ENCODE peak calls at places on chromosomes 13 and 19, in seven cellular contexts. One of them, this sample, is unnamed.

GRCh38 chr19:35719402-35720162 is 1.8 kb downstream of the KMT2B start:
- DNase-seq in Caco-2: no peak
- DNase-seq in CD8-positive, alpha-beta memory T cell: no peak
- DNase-seq in left ventricle myocardium inferior: no peak
- DNase-seq in H9: no peak
- DNase-seq in ovary: peak; percentile 33
- DNase-seq in mammary epithelial cell: no peak
- DNase-seq in this sample: no peak

GRCh38 chr13:56351041-56351440 is 789.7 kb upstream of the PRR20A start:
- DNase-seq in Caco-2: no peak
- DNase-seq in CD8-positive, alpha-beta memory T cell: no peak
- DNase-seq in left ventricle myocardium inferior: no peak
- DNase-seq in H9: peak; percentile 34
- DNase-seq in ovary: no peak
- DNase-seq in mammary epithelial cell: no peak
- DNase-seq in this sample: no peak

GRCh38 chr19:52541608-52542007 is 14.1 kb downstream of the ZNF808 start:
- DNase-seq in Caco-2: no peak
- DNase-seq in CD8-positive, alpha-beta memory T cell: no peak
- DNase-seq in left ventricle myocardium inferior: no peak
- DNase-seq in H9: no peak
- DNase-seq in ovary: no peak
- DNase-seq in mammary epithelial cell: no peak
- DNase-seq in this sample: no peak

GRCh38 chr19:33298146-33298911 is 4.0 kb downstream of the CEBPA start:
- DNase-seq in Caco-2: no peak
- DNase-seq in CD8-positive, alpha-beta memory T cell: no peak
- DNase-seq in left ventricle myocardium inferior: no peak
- DNase-seq in H9: no peak
- DNase-seq in ovary: peak; percentile 12
- DNase-seq in mammary epithelial cell: peak; percentile 80
- DNase-seq in this sample: no peak

GRCh38 chr19:56217039-56217949 is 15.2 kb downstream of the ZSCAN5C start:
- DNase-seq in Caco-2: no peak
- DNase-seq in CD8-positive, alpha-beta memory T cell: no peak
- DNase-seq in left ventricle myocardium inferior: peak; percentile 15
- DNase-seq in H9: peak; percentile 69
- DNase-seq in ovary: no peak
- DNase-seq in mammary epithelial cell: peak; percentile 78
- DNase-seq in this sample: no peak

GRCh38 chr19:44614313-44614712 is 950 bp downstream of the IGSF23 start:
- DNase-seq in Caco-2: no peak
- DNase-seq in CD8-positive, alpha-beta memory T cell: no peak
- DNase-seq in left ventricle myocardium inferior: no peak
- DNase-seq in H9: no peak
- DNase-seq in ovary: no peak
- DNase-seq in mammary epithelial cell: no peak
- DNase-seq in this sample: no peak

GRCh38 chr13:57353831-57354230 is 186.8 kb downstream of the PRR20E start:
- DNase-seq in Caco-2: no peak
- DNase-seq in CD8-positive, alpha-beta memory T cell: no peak
- DNase-seq in left ventricle myocardium inferior: no peak
- DNase-seq in H9: no peak
- DNase-seq in ovary: no peak
- DNase-seq in mammary epithelial cell: no peak
- DNase-seq in this sample: no peak

GRCh38 chr13:48320906-48321510 is 17.5 kb downstream of the RB1 start:
- DNase-seq in Caco-2: no peak
- DNase-seq in CD8-positive, alpha-beta memory T cell: no peak
- DNase-seq in left ventricle myocardium inferior: no peak
- DNase-seq in H9: no peak
- DNase-seq in ovary: no peak
- DNase-seq in mammary epithelial cell: no peak
- DNase-seq in this sample: no peak

GRCh38 chr19:35253316-35254286 is 4.8 kb downstream of the LSR start:
- DNase-seq in Caco-2: no peak
- DNase-seq in CD8-positive, alpha-beta memory T cell: no peak
- DNase-seq in left ventricle myocardium inferior: no peak
- DNase-seq in H9: peak; percentile 30
- DNase-seq in ovary: no peak
- DNase-seq in mammary epithelial cell: no peak
- DNase-seq in this sample: peak; percentile 9

GRCh38 chr19:7540761-7541480 is 5.4 kb downstream of the PNPLA6 start:
- DNase-seq in Caco-2: no peak
- DNase-seq in CD8-positive, alpha-beta memory T cell: no peak
- DNase-seq in left ventricle myocardium inferior: no peak
- DNase-seq in H9: peak; percentile 91
- DNase-seq in ovary: no peak
- DNase-seq in mammary epithelial cell: peak; percentile 24
- DNase-seq in this sample: no peak

GRCh38 chr19:13906525-13906904 is 514 bp downstream of the CC2D1A start:
- DNase-seq in Caco-2: peak; percentile 71
- DNase-seq in CD8-positive, alpha-beta memory T cell: no peak
- DNase-seq in left ventricle myocardium inferior: no peak
- DNase-seq in H9: no peak
- DNase-seq in ovary: no peak
- DNase-seq in mammary epithelial cell: peak; percentile 35
- DNase-seq in this sample: peak; percentile 79

GRCh38 chr19:50679177-50680125 is 30.2 kb downstream of the C19orf81 start:
- DNase-seq in Caco-2: peak; percentile 86
- DNase-seq in CD8-positive, alpha-beta memory T cell: peak; percentile 56
- DNase-seq in left ventricle myocardium inferior: peak; percentile 72
- DNase-seq in H9: peak; percentile 86
- DNase-seq in ovary: peak; percentile 52
- DNase-seq in mammary epithelial cell: peak; percentile 64
- DNase-seq in this sample: peak; percentile 77

GRCh38 chr13:41496420-41497234 is 39.3 kb downstream of the RGCC start:
- DNase-seq in Caco-2: no peak
- DNase-seq in CD8-positive, alpha-beta memory T cell: no peak
- DNase-seq in left ventricle myocardium inferior: no peak
- DNase-seq in H9: no peak
- DNase-seq in ovary: no peak
- DNase-seq in mammary epithelial cell: no peak
- DNase-seq in this sample: no peak

GRCh38 chr13:48304132-48304876 is 753 bp downstream of the RB1 start:
- DNase-seq in Caco-2: no peak
- DNase-seq in CD8-positive, alpha-beta memory T cell: peak; percentile 26
- DNase-seq in left ventricle myocardium inferior: peak; percentile 36
- DNase-seq in H9: no peak
- DNase-seq in ovary: peak; percentile 46
- DNase-seq in mammary epithelial cell: peak; percentile 56
- DNase-seq in this sample: peak; percentile 83

GRCh38 chr19:1076951-1077350 is 10.0 kb downstream of the ARHGAP45 start:
- DNase-seq in Caco-2: no peak
- DNase-seq in CD8-positive, alpha-beta memory T cell: peak; percentile 96
- DNase-seq in left ventricle myocardium inferior: peak; percentile 67
- DNase-seq in H9: no peak
- DNase-seq in ovary: no peak
- DNase-seq in mammary epithelial cell: peak; percentile 77
- DNase-seq in this sample: peak; percentile 97

GRCh38 chr13:111384441-111385181 is 64.2 kb downstream of the TEX29 start:
- DNase-seq in Caco-2: no peak
- DNase-seq in CD8-positive, alpha-beta memory T cell: no peak
- DNase-seq in left ventricle myocardium inferior: no peak
- DNase-seq in H9: peak; percentile 14
- DNase-seq in ovary: no peak
- DNase-seq in mammary epithelial cell: no peak
- DNase-seq in this sample: no peak

GRCh38 chr19:20066861-20067260 is 10.9 kb upstream of the ZNF90 start:
- DNase-seq in Caco-2: no peak
- DNase-seq in CD8-positive, alpha-beta memory T cell: no peak
- DNase-seq in left ventricle myocardium inferior: no peak
- DNase-seq in H9: no peak
- DNase-seq in ovary: no peak
- DNase-seq in mammary epithelial cell: no peak
- DNase-seq in this sample: no peak

GRCh38 chr13:51793570-51794273 is 10.2 kb downstream of the DHRS12 start:
- DNase-seq in Caco-2: no peak
- DNase-seq in CD8-positive, alpha-beta memory T cell: no peak
- DNase-seq in left ventricle myocardium inferior: no peak
- DNase-seq in H9: no peak
- DNase-seq in ovary: no peak
- DNase-seq in mammary epithelial cell: peak; percentile 78
- DNase-seq in this sample: peak; percentile 72

GRCh38 chr13:66225071-66225470 is 1005.1 kb downstream of the PCDH9 start:
- DNase-seq in Caco-2: no peak
- DNase-seq in CD8-positive, alpha-beta memory T cell: no peak
- DNase-seq in left ventricle myocardium inferior: no peak
- DNase-seq in H9: peak; percentile 67
- DNase-seq in ovary: no peak
- DNase-seq in mammary epithelial cell: no peak
- DNase-seq in this sample: no peak

GRCh38 chr13:48775285-48775684 is 121.6 kb downstream of the CYSLTR2 start:
- DNase-seq in Caco-2: no peak
- DNase-seq in CD8-positive, alpha-beta memory T cell: no peak
- DNase-seq in left ventricle myocardium inferior: no peak
- DNase-seq in H9: no peak
- DNase-seq in ovary: no peak
- DNase-seq in mammary epithelial cell: peak; percentile 41
- DNase-seq in this sample: no peak

DNA sequence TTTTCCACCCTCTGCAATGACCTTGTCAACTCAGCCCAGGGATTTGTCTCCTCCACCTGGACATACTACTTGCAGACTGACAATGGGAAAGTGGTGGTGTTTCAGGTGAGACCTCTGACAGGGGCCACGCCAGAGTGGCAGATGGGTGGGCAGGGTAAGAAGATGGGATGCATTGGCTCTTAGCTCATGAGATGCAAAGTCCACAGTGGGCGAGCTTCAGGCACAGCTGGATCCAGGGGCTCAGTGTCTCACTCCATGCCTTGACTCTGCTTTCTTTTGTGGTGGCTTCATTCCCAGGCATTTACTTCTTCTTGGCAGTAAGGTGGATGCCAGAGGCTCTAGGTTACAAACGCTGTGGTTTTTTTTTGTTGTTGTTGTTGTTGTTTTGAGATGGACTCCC is 3.4 kb downstream of the TMEM59L start:
- DNase-seq in Caco-2: no peak
- DNase-seq in CD8-positive, alpha-beta memory T cell: no peak
- DNase-seq in left ventricle myocardium inferior: no peak
- DNase-seq in H9: no peak
- DNase-seq in ovary: no peak
- DNase-seq in mammary epithelial cell: no peak
- DNase-seq in this sample: no peak
- H3K27me3 ChIP-seq in Caco-2: peaks cover 10% of the 10 kb centered on the region
- H3K27me3 ChIP-seq in CD8-positive, alpha-beta memory T cell: peaks cover 44% of the 10 kb centered on the region
- H3K27me3 ChIP-seq in left ventricle myocardium inferior: peaks cover 88% of the 10 kb centered on the region
- H3K27me3 ChIP-seq in H9: peaks cover 32% of the 10 kb centered on the region
- H3K27me3 ChIP-seq in ovary: peaks cover 3% of the 10 kb centered on the region
- H3K27me3 ChIP-seq in mammary epithelial cell: peaks cover 25% of the 10 kb centered on the region
- H3K27me3 ChIP-seq in this sample: no peaks in the 10 kb centered on the region

DNA sequence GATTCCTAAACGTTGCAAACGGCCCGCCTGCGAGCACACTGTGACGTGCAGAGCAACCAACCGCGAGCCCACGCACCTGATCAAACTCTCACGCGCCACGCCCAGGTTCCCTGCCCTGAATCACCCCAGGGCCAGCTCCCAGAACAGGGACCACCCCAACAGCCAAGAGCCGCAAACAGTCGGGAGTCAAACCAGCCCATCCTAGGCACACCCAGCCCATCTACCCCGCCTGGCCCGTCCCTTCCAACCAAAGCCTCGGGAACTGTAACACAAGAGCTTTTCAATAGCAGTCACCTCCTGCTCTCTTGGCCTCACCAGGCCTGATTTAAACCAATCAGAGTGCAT is 8.9 kb downstream of the PIP5K1C start:
- DNase-seq in Caco-2: no peak
- DNase-seq in CD8-positive, alpha-beta memory T cell: no peak
- DNase-seq in left ventricle myocardium inferior: no peak
- DNase-seq in H9: no peak
- DNase-seq in ovary: no peak
- DNase-seq in mammary epithelial cell: no peak
- DNase-seq in this sample: no peak
- H3K4me1 ChIP-seq in Caco-2: no peaks in the 10 kb centered on the region
- H3K4me1 ChIP-seq in CD8-positive, alpha-beta memory T cell: peaks cover 22% of the 10 kb centered on the region
- H3K4me1 ChIP-seq in left ventricle myocardium inferior: peaks cover 46% of the 10 kb centered on the region
- H3K4me1 ChIP-seq in H9: peaks cover 3% of the 10 kb centered on the region
- H3K4me1 ChIP-seq in ovary: peaks cover 2% of the 10 kb centered on the region
- H3K4me1 ChIP-seq in mammary epithelial cell: peaks cover 10% of the 10 kb centered on the region
- H3K4me1 ChIP-seq in this sample: no peaks in the 10 kb centered on the region

DNA sequence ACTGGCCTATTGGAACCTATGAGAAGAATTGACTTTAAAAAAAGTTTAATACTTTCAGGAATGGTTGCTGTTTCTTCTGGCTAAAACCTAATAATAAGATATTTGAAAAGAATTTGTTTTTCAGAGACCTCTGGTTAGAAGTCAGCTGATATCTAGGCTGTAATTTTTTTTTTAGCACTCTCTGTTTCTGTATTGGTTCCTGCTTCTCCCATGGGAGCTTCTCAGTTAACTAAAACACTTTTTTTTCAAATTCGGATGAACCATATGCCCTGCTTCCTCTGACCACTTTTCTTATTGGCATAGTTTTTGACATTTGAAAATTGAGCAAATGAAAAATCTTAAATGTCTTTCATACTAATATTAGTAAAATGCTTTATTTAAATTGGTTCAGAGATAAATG is 163.5 kb upstream of the SLC10A2 start:
- DNase-seq in Caco-2: no peak
- DNase-seq in CD8-positive, alpha-beta memory T cell: no peak
- DNase-seq in left ventricle myocardium inferior: no peak
- DNase-seq in H9: no peak
- DNase-seq in ovary: no peak
- DNase-seq in mammary epithelial cell: no peak
- DNase-seq in this sample: no peak
- H3K27me3 ChIP-seq in Caco-2: no peaks in the 10 kb centered on the region
- H3K27me3 ChIP-seq in CD8-positive, alpha-beta memory T cell: no peaks in the 10 kb centered on the region
- H3K27me3 ChIP-seq in left ventricle myocardium inferior: no peaks in the 10 kb centered on the region
- H3K27me3 ChIP-seq in H9: no peaks in the 10 kb centered on the region
- H3K27me3 ChIP-seq in ovary: no peaks in the 10 kb centered on the region
- H3K27me3 ChIP-seq in mammary epithelial cell: no peaks in the 10 kb centered on the region
- H3K27me3 ChIP-seq in this sample: no peaks in the 10 kb centered on the region

GRCh38 chr13:98563071-98563470 is 13.8 kb downstream of the STK24 start:
- DNase-seq in Caco-2: no peak
- DNase-seq in CD8-positive, alpha-beta memory T cell: peak; percentile 38
- DNase-seq in left ventricle myocardium inferior: no peak
- DNase-seq in H9: no peak
- DNase-seq in ovary: no peak
- DNase-seq in mammary epithelial cell: no peak
- DNase-seq in this sample: peak; percentile 54

GRCh38 chr13:98567140-98567539 is 9.8 kb downstream of the STK24 start:
- DNase-seq in Caco-2: no peak
- DNase-seq in CD8-positive, alpha-beta memory T cell: no peak
- DNase-seq in left ventricle myocardium inferior: no peak
- DNase-seq in H9: no peak
- DNase-seq in ovary: no peak
- DNase-seq in mammary epithelial cell: no peak
- DNase-seq in this sample: no peak

GRCh38 chr13:98565726-98566577 is 11.0 kb downstream of the STK24 start:
- DNase-seq in Caco-2: no peak
- DNase-seq in CD8-positive, alpha-beta memory T cell: no peak
- DNase-seq in left ventricle myocardium inferior: peak; percentile 53
- DNase-seq in H9: no peak
- DNase-seq in ovary: no peak
- DNase-seq in mammary epithelial cell: no peak
- DNase-seq in this sample: no peak

DNA sequence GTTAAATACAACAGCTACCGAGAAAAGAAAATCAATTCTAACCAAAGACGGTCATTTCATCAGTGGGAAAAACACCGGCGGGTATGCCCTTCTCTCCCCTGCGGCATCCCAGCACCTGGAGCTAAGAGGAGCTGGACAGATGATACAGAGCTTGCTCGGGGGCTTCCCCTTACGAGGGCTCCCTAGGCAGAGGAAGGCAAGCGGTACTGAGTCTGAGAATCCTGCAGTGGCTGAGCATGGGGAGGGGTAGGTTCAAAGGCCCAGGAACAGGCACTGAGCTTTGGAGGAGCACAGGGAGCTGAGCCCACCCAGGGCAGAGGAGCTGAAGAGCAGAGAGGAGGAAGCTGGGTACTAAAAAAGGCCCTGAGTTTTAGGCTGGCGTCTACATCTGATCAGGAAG is 12.7 kb downstream of the STK24 start:
- DNase-seq in Caco-2: no peak
- DNase-seq in CD8-positive, alpha-beta memory T cell: no peak
- DNase-seq in left ventricle myocardium inferior: no peak
- DNase-seq in H9: no peak
- DNase-seq in ovary: no peak
- DNase-seq in mammary epithelial cell: no peak
- DNase-seq in this sample: no peak
- H3K4me1 ChIP-seq in Caco-2: peaks cover 45% of the 10 kb centered on the region
- H3K4me1 ChIP-seq in CD8-positive, alpha-beta memory T cell: peaks cover 74% of the 10 kb centered on the region
- H3K4me1 ChIP-seq in left ventricle myocardium inferior: peaks cover 91% of the 10 kb centered on the region
- H3K4me1 ChIP-seq in H9: peaks cover 19% of the 10 kb centered on the region
- H3K4me1 ChIP-seq in ovary: peaks cover 26% of the 10 kb centered on the region
- H3K4me1 ChIP-seq in mammary epithelial cell: peaks cover 18% of the 10 kb centered on the region
- H3K4me1 ChIP-seq in this sample: peaks cover 25% of the 10 kb centered on the region

This sample was measured in Peyer's patch.